ENCODE peak calls at places on chromosome 21, in ten cellular contexts. A is HEK293T, E is Right ventricle myocardium inferior, Z is kidney, O is Panc1, U is memory B cell, K is T-cell, M is NCI-H748 treated with DMSO at 0.1 percent for 48 hours, R is HFF-Myc, Q is astrocyte of the cerebellum. T is an unnamed sample.

GRCh38 chr21:46596201-46596600 is 8.7 kb downstream of the S100B start:
- DNase-seq in A (no peak), E (no peak), Z (no peak), O (no peak), U (no peak), K (no peak), M (no peak), R (no peak), Q (no peak), T (no peak)

GRCh38 chr21:42308914-42309752 is 6.1 kb downstream of the TFF3 start:
- DNase-seq in A (no peak), E (no peak), Z (no peak), O (no peak), U (no peak), K (no peak), M (no peak), R (no peak), Q (no peak), T (no peak)

GRCh38 chr21:36113647-36114428 is 21.0 kb upstream of the CBR3 start:
- DNase-seq in A (no peak), E (no peak), Z (peak), O (no peak), U (no peak), K (peak), M (no peak), R (no peak), Q (no peak), T (peak)

GRCh38 chr21:33492571-33492970 is 1.1 kb upstream of the DNAJC28 start:
- DNase-seq in A (no peak), E (no peak), Z (no peak), O (no peak), U (no peak), K (no peak), M (no peak), R (no peak), Q (no peak), T (no peak)

GRCh38 chr21:43362306-43362927 is 64.5 kb downstream of the SIK1 start:
- DNase-seq in A (no peak), E (peak), Z (peak), O (no peak), U (peak), K (peak), M (no peak), R (peak), Q (peak), T (no peak)

GRCh38 chr21:25573409-25574206 is 33.7 kb downstream of the MRPL39 start:
- DNase-seq in A (peak), E (no peak), Z (no peak), O (peak), U (no peak), K (no peak), M (no peak), R (peak), Q (peak), T (no peak)

GRCh38 chr21:43274022-43274945 is 105.5 kb downstream of the CRYAA start:
- DNase-seq in A (no peak), E (peak), Z (peak), O (no peak), U (no peak), K (no peak), M (no peak), R (no peak), Q (no peak), T (no peak)

GRCh38 chr21:22278366-22278765 is 1280.2 kb downstream of the NCAM2 start:
- DNase-seq in A (no peak), E (no peak), Z (no peak), O (no peak), U (no peak), K (no peak), M (peak), R (no peak), Q (no peak), T (no peak)